ENCODE peak calls at places on chromosomes 13 and 19, in four cellular contexts. C, H, A and Y are unnamed samples.

GRCh38 chr19:2609389-2610116 is 92.9 kb downstream of the GNG7 start:
- DNase-seq in C (no peak), H (no peak), A (no peak), Y (no peak)

GRCh38 chr13:98749501-98749900 is 3.0 kb downstream of the SLC15A1 start:
- DNase-seq in C (no peak), H (no peak), A (peak), Y (no peak)

GRCh38 chr13:32229443-32229842 is 85.7 kb downstream of the ZAR1L start:
- DNase-seq in C (no peak), H (no peak), A (no peak), Y (no peak)

GRCh38 chr13:37348916-37349653 is 243.6 kb upstream of the CSNK1A1L start:
- DNase-seq in C (peak), H (no peak), A (no peak), Y (no peak)

GRCh38 chr19:43469160-43469480 is 3.7 kb upstream of the LYPD3 start:
- DNase-seq in C (no peak), H (no peak), A (no peak), Y (no peak)

GRCh38 chr13:21079761-21080730 is 18.7 kb upstream of the LATS2 start:
- DNase-seq in C (no peak), H (no peak), A (peak), Y (peak)

GRCh38 chr13:43567608-43568007 is 219.2 kb downstream of the ENOX1 start:
- DNase-seq in C (no peak), H (no peak), A (no peak), Y (no peak)

GRCh38 chr19:1081301-1082164 is 13.6 kb downstream of the POLR2E start:
- DNase-seq in C (no peak), H (no peak), A (no peak), Y (no peak)

GRCh38 chr13:112782433-112783010 is 92.7 kb downstream of the ATP11A start:
- DNase-seq in C (no peak), H (no peak), A (no peak), Y (no peak)